ENCODE peak calls at places on chromosomes 16 and 17, in four cellular contexts. One of them, this sample, is unnamed.

GRCh38 chr17:17422641-17423040 is 54.2 kb upstream of the MED9 start:
- DNase-seq in tibial nerve: no peak
- DNase-seq in PC-3: no peak
- DNase-seq in Peyer's patch: no peak
- DNase-seq in this sample: no peak

GRCh38 chr17:50059256-50059655 is 3.3 kb downstream of the ITGA3 start:
- DNase-seq in Peyer's patch: no peak
- DNase-seq in tibial nerve: no peak
- DNase-seq in PC-3: peak; percentile 71
- DNase-seq in this sample: peak; percentile 29

GRCh38 chr16:89921699-89922476 is 1.3 kb upstream of the TUBB3 start:
- DNase-seq in tibial nerve: no peak
- DNase-seq in PC-3: peak; percentile 87
- DNase-seq in Peyer's patch: peak; percentile 66
- DNase-seq in this sample: peak; percentile 61

GRCh38 chr17:50279639-50280038 is 5.4 kb downstream of the TMEM92 start:
- DNase-seq in PC-3: no peak
- DNase-seq in Peyer's patch: no peak
- DNase-seq in tibial nerve: no peak
- DNase-seq in this sample: no peak

GRCh38 chr16:69107311-69107962 is 2.0 kb downstream of the HAS3 start:
- DNase-seq in tibial nerve: no peak
- DNase-seq in PC-3: peak; percentile 36
- DNase-seq in Peyer's patch: peak; percentile 67
- DNase-seq in this sample: peak; percentile 85

GRCh38 chr16:81467815-81468214 is 23.2 kb downstream of the CMIP start:
- DNase-seq in Peyer's patch: no peak
- DNase-seq in PC-3: no peak
- DNase-seq in tibial nerve: no peak
- DNase-seq in this sample: no peak

GRCh38 chr17:12756786-12757185 is 32.5 kb upstream of the ARHGAP44 start:
- DNase-seq in tibial nerve: no peak
- DNase-seq in Peyer's patch: no peak
- DNase-seq in PC-3: no peak
- DNase-seq in this sample: no peak

GRCh38 chr16:68368602-68368944 is 57.8 kb downstream of the PRMT7 start:
- DNase-seq in PC-3: no peak
- DNase-seq in tibial nerve: no peak
- DNase-seq in Peyer's patch: no peak
- DNase-seq in this sample: no peak

GRCh38 chr17:77282524-77283515 is 142.1 kb downstream of the SEC14L1 start:
- DNase-seq in PC-3: peak; percentile 72
- DNase-seq in tibial nerve: no peak
- DNase-seq in Peyer's patch: peak; percentile 62
- DNase-seq in this sample: peak; percentile 78

GRCh38 chr17:45946841-45947256 is 52.2 kb upstream of the STH start:
- DNase-seq in tibial nerve: no peak
- DNase-seq in Peyer's patch: no peak
- DNase-seq in PC-3: no peak
- DNase-seq in this sample: no peak

GRCh38 chr16:51876934-51877333 is 670.0 kb downstream of the TOX3 start:
- DNase-seq in tibial nerve: no peak
- DNase-seq in PC-3: no peak
- DNase-seq in Peyer's patch: no peak
- DNase-seq in this sample: no peak

GRCh38 chr17:66255112-66255511 is 25.9 kb upstream of the APOH start:
- DNase-seq in tibial nerve: peak; percentile 60
- DNase-seq in Peyer's patch: no peak
- DNase-seq in PC-3: peak; percentile 93
- DNase-seq in this sample: no peak

GRCh38 chr17:79320331-79320730 is 245.7 kb downstream of the ENGASE start:
- DNase-seq in Peyer's patch: no peak
- DNase-seq in tibial nerve: no peak
- DNase-seq in PC-3: no peak
- DNase-seq in this sample: no peak

GRCh38 chr16:80407265-80407987 is 133.4 kb upstream of the DYNLRB2 start:
- DNase-seq in Peyer's patch: no peak
- DNase-seq in PC-3: no peak
- DNase-seq in tibial nerve: no peak
- DNase-seq in this sample: no peak

GRCh38 chr16:2896480-2897010 is 13.5 kb downstream of the FLYWCH2 start:
- DNase-seq in PC-3: no peak
- DNase-seq in Peyer's patch: no peak
- DNase-seq in tibial nerve: no peak
- DNase-seq in this sample: no peak

GRCh38 chr16:58336332-58337089 is 41.7 kb upstream of the PRSS54 start:
- DNase-seq in Peyer's patch: peak; percentile 85
- DNase-seq in tibial nerve: peak; percentile 93
- DNase-seq in PC-3: peak; percentile 87
- DNase-seq in this sample: peak; percentile 65

DNA sequence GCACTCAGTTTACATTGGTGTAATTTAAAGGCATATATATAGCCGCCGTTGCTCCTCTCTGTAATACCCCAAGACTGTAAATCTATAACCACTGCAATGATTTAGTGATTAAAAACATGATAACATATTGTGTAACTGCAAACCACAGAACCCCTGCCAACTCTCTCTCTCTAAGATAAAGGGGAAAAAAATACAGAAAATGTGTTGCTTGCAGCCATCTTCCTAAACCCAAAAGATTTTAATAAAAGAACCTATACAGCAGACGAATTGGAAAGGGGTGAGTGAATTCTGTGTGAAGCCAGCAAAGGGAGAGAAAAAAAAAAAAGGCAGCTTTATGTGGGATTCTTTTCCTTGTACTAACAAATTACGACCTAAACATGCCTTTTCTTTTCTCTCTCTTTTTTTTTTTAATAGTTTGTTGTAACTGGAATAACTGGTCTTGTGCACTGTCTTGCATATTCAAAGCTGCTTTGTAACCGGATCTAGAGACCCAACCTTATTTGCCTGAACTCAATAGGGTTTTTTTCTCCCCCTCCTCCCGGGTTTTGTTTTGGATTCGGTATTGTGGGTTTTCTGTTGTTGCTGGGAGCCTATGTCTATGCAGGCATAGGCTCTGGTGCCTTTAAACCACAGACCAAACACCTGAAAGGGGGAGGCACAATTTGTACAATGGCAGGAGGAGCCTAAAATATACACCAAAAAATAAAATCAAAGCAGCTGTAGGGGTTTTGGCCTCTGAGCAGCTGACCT is 7.0 kb upstream of the ZFHX3 start:
- DNase-seq in tibial nerve: no peak
- DNase-seq in PC-3: peak; percentile 77
- DNase-seq in Peyer's patch: no peak
- DNase-seq in this sample: no peak
- H3K36me3 ChIP-seq in tibial nerve: no peaks in the 10 kb centered on the region
- H3K36me3 ChIP-seq in PC-3: no peaks in the 10 kb centered on the region
- H3K36me3 ChIP-seq in Peyer's patch: no peaks in the 10 kb centered on the region
- H3K36me3 ChIP-seq in this sample: no peaks in the 10 kb centered on the region

GRCh38 chr16:63981639-63982038 is 1140.2 kb downstream of the CDH11 start:
- DNase-seq in tibial nerve: no peak
- DNase-seq in PC-3: no peak
- DNase-seq in Peyer's patch: no peak
- DNase-seq in this sample: no peak

GRCh38 chr16:63982156-63982555 is 1139.7 kb downstream of the CDH11 start:
- DNase-seq in tibial nerve: no peak
- DNase-seq in PC-3: no peak
- DNase-seq in Peyer's patch: no peak
- DNase-seq in this sample: no peak

GRCh38 chr16:63978240-63978639 is 1143.6 kb downstream of the CDH11 start:
- DNase-seq in tibial nerve: no peak
- DNase-seq in Peyer's patch: no peak
- DNase-seq in PC-3: no peak
- DNase-seq in this sample: no peak

GRCh38 chr16:63983401-63983800 is 1138.5 kb downstream of the CDH11 start:
- DNase-seq in PC-3: peak; percentile 44
- DNase-seq in tibial nerve: no peak
- DNase-seq in Peyer's patch: no peak
- DNase-seq in this sample: no peak
- H3K36me3 ChIP-seq in PC-3: no peaks in the 10 kb centered on the region
- H3K36me3 ChIP-seq in tibial nerve: no peaks in the 10 kb centered on the region
- H3K36me3 ChIP-seq in Peyer's patch: no peaks in the 10 kb centered on the region
- H3K36me3 ChIP-seq in this sample: no peaks in the 10 kb centered on the region

GRCh38 chr17:81899514-81900166 is 2.4 kb upstream of the NPB start:
- DNase-seq in tibial nerve: no peak
- DNase-seq in PC-3: no peak
- DNase-seq in Peyer's patch: no peak
- DNase-seq in this sample: no peak

GRCh38 chr17:81898029-81898866 is 3.8 kb upstream of the NPB start:
- DNase-seq in PC-3: peak; percentile 96
- DNase-seq in Peyer's patch: no peak
- DNase-seq in tibial nerve: no peak
- DNase-seq in this sample: no peak

GRCh38 chr17:81901167-81902022 is 643 bp upstream of the NPB start:
- DNase-seq in Peyer's patch: peak; percentile 49
- DNase-seq in tibial nerve: no peak
- DNase-seq in PC-3: no peak
- DNase-seq in this sample: no peak

GRCh38 chr17:81900181-81900820 is 1.7 kb upstream of the NPB start:
- DNase-seq in tibial nerve: no peak
- DNase-seq in Peyer's patch: no peak
- DNase-seq in PC-3: no peak
- DNase-seq in this sample: no peak

DNA sequence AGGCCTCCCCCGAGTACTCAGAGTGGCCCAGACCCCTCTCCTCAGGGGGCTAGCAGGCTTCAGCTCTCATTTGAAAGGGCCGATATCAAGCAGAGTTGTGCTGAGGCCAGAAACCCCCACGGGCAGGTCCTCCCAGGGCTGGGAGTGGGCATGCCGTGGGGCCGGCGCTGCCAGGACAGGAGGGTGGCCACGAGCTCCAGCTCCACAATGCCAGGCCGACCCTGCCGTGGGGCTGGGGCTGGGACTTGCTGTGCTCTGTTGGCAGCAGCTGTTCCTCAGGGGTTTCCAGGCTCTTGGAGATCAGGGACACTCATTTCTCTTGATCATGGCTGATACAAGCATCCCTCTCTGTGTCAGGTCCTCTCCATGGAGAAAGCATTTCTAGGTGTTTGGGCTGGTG is 3.2 kb upstream of the NPB start:
- DNase-seq in PC-3: no peak
- DNase-seq in tibial nerve: no peak
- DNase-seq in Peyer's patch: no peak
- DNase-seq in this sample: no peak
- H3K36me3 ChIP-seq in PC-3: peaks cover 17% of the 10 kb centered on the region
- H3K36me3 ChIP-seq in tibial nerve: peaks cover 2% of the 10 kb centered on the region
- H3K36me3 ChIP-seq in Peyer's patch: peaks cover 64% of the 10 kb centered on the region
- H3K36me3 ChIP-seq in this sample: peaks cover 2% of the 10 kb centered on the region

GRCh38 chr16:57027067-57027466 is 37.7 kb downstream of the NLRC5 start:
- DNase-seq in PC-3: no peak
- DNase-seq in Peyer's patch: no peak
- DNase-seq in tibial nerve: no peak
- DNase-seq in this sample: no peak

GRCh38 chr16:57025941-57026777 is 36.8 kb downstream of the NLRC5 start:
- DNase-seq in PC-3: no peak
- DNase-seq in Peyer's patch: no peak
- DNase-seq in tibial nerve: no peak
- DNase-seq in this sample: no peak

GRCh38 chr16:57023541-57024249 is 34.3 kb downstream of the NLRC5 start:
- DNase-seq in PC-3: no peak
- DNase-seq in Peyer's patch: no peak
- DNase-seq in tibial nerve: no peak
- DNase-seq in this sample: peak; percentile 22

GRCh38 chr16:57026778-57027062 is 37.4 kb downstream of the NLRC5 start:
- DNase-seq in Peyer's patch: no peak
- DNase-seq in tibial nerve: no peak
- DNase-seq in PC-3: no peak
- DNase-seq in this sample: no peak

DNA sequence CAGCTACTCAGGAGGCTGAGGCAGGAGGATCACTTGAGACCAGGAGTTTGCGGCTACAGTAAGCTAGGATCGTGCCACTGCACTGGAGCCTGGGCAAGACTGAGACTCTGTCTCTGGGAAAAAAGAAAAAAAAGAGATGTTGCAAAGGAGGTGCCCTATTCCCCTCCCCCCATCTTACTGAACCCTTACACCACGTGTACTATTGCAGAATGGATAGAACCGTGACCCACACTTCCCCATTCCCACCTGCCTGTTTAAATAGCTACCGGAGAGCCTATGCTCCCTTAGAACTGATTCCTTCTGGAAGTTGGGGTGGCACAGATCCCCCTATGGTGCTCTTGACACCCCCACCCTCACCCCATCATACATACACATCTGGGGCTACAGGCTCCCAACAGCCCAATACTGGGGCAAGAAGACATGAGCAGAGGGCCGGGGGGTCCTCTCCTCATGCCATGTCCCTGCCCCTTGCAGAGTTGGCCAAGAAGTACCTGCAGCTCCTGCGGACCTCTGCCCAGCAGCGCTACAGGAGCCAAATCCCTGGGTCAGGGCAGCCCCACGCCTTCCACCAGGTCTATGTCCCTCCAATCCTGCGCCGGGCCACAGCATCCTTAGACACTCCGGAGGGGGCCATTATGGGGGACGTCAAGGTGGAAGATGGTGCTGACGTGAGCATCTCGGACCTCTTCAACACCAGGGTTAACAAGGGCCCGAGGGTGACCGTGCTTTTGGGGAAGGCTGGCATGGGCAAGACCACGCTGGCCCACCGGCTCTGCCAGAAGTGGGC is 35.7 kb downstream of the NLRC5 start:
- DNase-seq in Peyer's patch: no peak
- DNase-seq in PC-3: no peak
- DNase-seq in tibial nerve: no peak
- DNase-seq in this sample: no peak
- H3K36me3 ChIP-seq in Peyer's patch: peaks cover 49% of the 10 kb centered on the region
- H3K36me3 ChIP-seq in PC-3: no peaks in the 10 kb centered on the region
- H3K36me3 ChIP-seq in tibial nerve: no peaks in the 10 kb centered on the region
- H3K36me3 ChIP-seq in this sample: peaks cover 3% of the 10 kb centered on the region

DNA sequence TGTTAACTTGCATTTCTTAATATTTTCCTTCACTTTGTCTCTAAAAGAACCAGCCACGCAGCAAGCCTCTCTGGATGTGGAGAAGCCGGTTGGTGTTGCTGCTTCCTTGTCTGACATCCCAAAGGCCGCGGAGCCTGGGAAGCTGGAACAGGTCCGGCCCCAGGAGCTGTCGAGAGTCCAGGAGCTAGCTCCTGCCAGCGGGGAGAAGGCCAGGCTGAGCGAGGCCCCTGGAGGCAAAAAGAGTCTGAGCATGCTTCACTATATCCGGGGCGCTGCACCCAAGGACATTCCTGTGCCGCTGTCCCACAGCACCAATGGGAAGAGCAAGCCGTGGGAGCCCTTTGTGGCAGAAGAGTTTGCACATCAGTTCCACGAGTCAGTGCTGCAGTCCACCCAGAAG is 22.8 kb downstream of the GINS2 start:
- DNase-seq in Peyer's patch: peak; percentile 36
- DNase-seq in PC-3: no peak
- DNase-seq in tibial nerve: no peak
- DNase-seq in this sample: peak; percentile 15
- H3K36me3 ChIP-seq in Peyer's patch: peaks cover 97% of the 10 kb centered on the region
- H3K36me3 ChIP-seq in PC-3: peaks cover 23% of the 10 kb centered on the region
- H3K36me3 ChIP-seq in tibial nerve: peaks cover 3% of the 10 kb centered on the region
- H3K36me3 ChIP-seq in this sample: peaks cover 30% of the 10 kb centered on the region